ENCODE peak calls at places on chromosomes 1 and 21, in five cellular contexts. U is stimulated activated CD8-positive, alpha-beta memory T cell treated with anti-CD3 and anti-CD28 coated beads, Interleukin-7, amount 100 ng/mL, for 48 hours; D is dorsolateral prefrontal cortex; T is mesendoderm; X is body of pancreas. Y is an unnamed sample.

GRCh38 chr1:59230622-59231021 is 66.3 kb upstream of the FGGY start:
- DNase-seq in U (no peak), D (no peak), T (no peak), X (no peak), Y (no peak)

GRCh38 chr21:33266784-33267135 is 593 bp downstream of the IL10RB start:
- DNase-seq in U (peak), D (no peak), T (no peak), X (no peak), Y (no peak)

GRCh38 chr21:46356494-46357334 is 32.8 kb downstream of the PCNT start:
- DNase-seq in U (no peak), D (no peak), T (no peak), X (no peak), Y (no peak)

GRCh38 chr1:108831225-108831624 is 25.7 kb downstream of the AKNAD1 start:
- DNase-seq in U (no peak), D (no peak), T (no peak), X (no peak), Y (no peak)

GRCh38 chr1:151501474-151501873 is 9.7 kb upstream of the CGN start:
- DNase-seq in U (no peak), D (no peak), T (peak), X (peak), Y (no peak)

GRCh38 chr1:26090893-26091292 is 20.7 kb upstream of the PDIK1L start:
- DNase-seq in U (no peak), D (no peak), T (no peak), X (no peak), Y (no peak)

GRCh38 chr1:229156819-229157218 is 114.1 kb upstream of the RAB4A start:
- DNase-seq in U (no peak), D (no peak), T (peak), X (peak), Y (no peak)

GRCh38 chr1:37940299-37940947 is 6.4 kb downstream of the INPP5B start:
- DNase-seq in U (no peak), D (no peak), T (no peak), X (peak), Y (no peak)

GRCh38 chr1:150150511-150151021 is 850 bp downstream of the PLEKHO1 start:
- DNase-seq in U (no peak), D (no peak), T (peak), X (no peak), Y (no peak)